ENCODE peak calls at places on chromosome 2, in eight cellular contexts. One of them, this sample, is unnamed.

GRCh38 chr2:3075316-3075715 is 302.3 kb downstream of the EIPR1 start:
- DNase-seq in right atrium auricular region: no peak
- DNase-seq in PC-3: no peak
- DNase-seq in OCI-LY7: no peak
- DNase-seq in adrenal gland: no peak
- DNase-seq in heart left ventricle: no peak
- DNase-seq in lung: no peak
- DNase-seq in thyroid gland: no peak
- DNase-seq in this sample: no peak

GRCh38 chr2:44184106-44184505 is 15.4 kb downstream of the PPM1B start:
- DNase-seq in right atrium auricular region: no peak
- DNase-seq in PC-3: no peak
- DNase-seq in OCI-LY7: no peak
- DNase-seq in adrenal gland: no peak
- DNase-seq in heart left ventricle: no peak
- DNase-seq in lung: no peak
- DNase-seq in thyroid gland: no peak
- DNase-seq in this sample: no peak

GRCh38 chr2:70931376-70932000 is 4.2 kb upstream of the ATP6V1B1 start:
- DNase-seq in right atrium auricular region: peak; percentile 42
- DNase-seq in PC-3: no peak
- DNase-seq in OCI-LY7: no peak
- DNase-seq in adrenal gland: peak; percentile 27
- DNase-seq in heart left ventricle: no peak
- DNase-seq in lung: peak; percentile 18
- DNase-seq in thyroid gland: no peak
- DNase-seq in this sample: no peak

GRCh38 chr2:38627400-38627799 is 24.7 kb upstream of the HNRNPLL start:
- DNase-seq in right atrium auricular region: no peak
- DNase-seq in PC-3: no peak
- DNase-seq in OCI-LY7: no peak
- DNase-seq in adrenal gland: no peak
- DNase-seq in heart left ventricle: no peak
- DNase-seq in lung: no peak
- DNase-seq in thyroid gland: no peak
- DNase-seq in this sample: no peak

GRCh38 chr2:84849271-84849952 is 31.5 kb downstream of the TRABD2A start:
- DNase-seq in right atrium auricular region: no peak
- DNase-seq in PC-3: peak; percentile 86
- DNase-seq in OCI-LY7: no peak
- DNase-seq in adrenal gland: peak; percentile 36
- DNase-seq in heart left ventricle: no peak
- DNase-seq in lung: no peak
- DNase-seq in thyroid gland: no peak
- DNase-seq in this sample: peak; percentile 75

GRCh38 chr2:238655131-238655860 is 192.6 kb upstream of the TWIST2 start:
- DNase-seq in right atrium auricular region: peak; percentile 28
- DNase-seq in PC-3: no peak
- DNase-seq in OCI-LY7: no peak
- DNase-seq in adrenal gland: no peak
- DNase-seq in heart left ventricle: peak; percentile 4
- DNase-seq in lung: no peak
- DNase-seq in thyroid gland: no peak
- DNase-seq in this sample: peak; percentile 55

GRCh38 chr2:64996914-64997313 is 7.7 kb downstream of the SLC1A4 start:
- DNase-seq in right atrium auricular region: no peak
- DNase-seq in PC-3: no peak
- DNase-seq in OCI-LY7: no peak
- DNase-seq in adrenal gland: no peak
- DNase-seq in heart left ventricle: no peak
- DNase-seq in lung: no peak
- DNase-seq in thyroid gland: no peak
- DNase-seq in this sample: no peak

GRCh38 chr2:61437170-61437569 is 33.7 kb downstream of the USP34 start:
- DNase-seq in right atrium auricular region: no peak
- DNase-seq in PC-3: no peak
- DNase-seq in OCI-LY7: no peak
- DNase-seq in adrenal gland: no peak
- DNase-seq in heart left ventricle: no peak
- DNase-seq in lung: no peak
- DNase-seq in thyroid gland: no peak
- DNase-seq in this sample: no peak

GRCh38 chr2:85549826-85550225 is 10.9 kb downstream of the MAT2A start:
- DNase-seq in right atrium auricular region: no peak
- DNase-seq in PC-3: peak; percentile 71
- DNase-seq in OCI-LY7: no peak
- DNase-seq in adrenal gland: no peak
- DNase-seq in heart left ventricle: no peak
- DNase-seq in lung: no peak
- DNase-seq in thyroid gland: no peak
- DNase-seq in this sample: peak; percentile 96

GRCh38 chr2:174344716-174345472 is 10.1 kb downstream of the SP9 start:
- DNase-seq in right atrium auricular region: no peak
- DNase-seq in PC-3: peak; percentile 89
- DNase-seq in OCI-LY7: peak; percentile 54
- DNase-seq in adrenal gland: no peak
- DNase-seq in heart left ventricle: no peak
- DNase-seq in lung: no peak
- DNase-seq in thyroid gland: no peak
- DNase-seq in this sample: peak; percentile 46

GRCh38 chr2:201363857-201364560 is 6.9 kb upstream of the FLACC1 start:
- DNase-seq in right atrium auricular region: no peak
- DNase-seq in PC-3: peak; percentile 84
- DNase-seq in OCI-LY7: peak; percentile 70
- DNase-seq in adrenal gland: no peak
- DNase-seq in heart left ventricle: no peak
- DNase-seq in lung: no peak
- DNase-seq in thyroid gland: no peak
- DNase-seq in this sample: peak; percentile 60

GRCh38 chr2:3472966-3473365 is 46.4 kb downstream of the ADI1 start:
- DNase-seq in right atrium auricular region: no peak
- DNase-seq in PC-3: no peak
- DNase-seq in OCI-LY7: no peak
- DNase-seq in adrenal gland: no peak
- DNase-seq in heart left ventricle: no peak
- DNase-seq in lung: no peak
- DNase-seq in thyroid gland: no peak
- DNase-seq in this sample: no peak

GRCh38 chr2:215535726-215536125 is 99.9 kb upstream of the FN1 start:
- DNase-seq in right atrium auricular region: no peak
- DNase-seq in PC-3: peak; percentile 61
- DNase-seq in OCI-LY7: no peak
- DNase-seq in adrenal gland: no peak
- DNase-seq in heart left ventricle: no peak
- DNase-seq in lung: no peak
- DNase-seq in thyroid gland: no peak
- DNase-seq in this sample: peak; percentile 66

GRCh38 chr2:169077674-169078240 is 8.4 kb downstream of the DHRS9 start:
- DNase-seq in right atrium auricular region: no peak
- DNase-seq in PC-3: no peak
- DNase-seq in OCI-LY7: no peak
- DNase-seq in adrenal gland: no peak
- DNase-seq in heart left ventricle: no peak
- DNase-seq in lung: no peak
- DNase-seq in thyroid gland: no peak
- DNase-seq in this sample: no peak

GRCh38 chr2:216474925-216475670 is 23.5 kb upstream of the RPL37A start:
- DNase-seq in right atrium auricular region: no peak
- DNase-seq in PC-3: no peak
- DNase-seq in OCI-LY7: no peak
- DNase-seq in adrenal gland: no peak
- DNase-seq in heart left ventricle: no peak
- DNase-seq in lung: no peak
- DNase-seq in thyroid gland: no peak
- DNase-seq in this sample: no peak

GRCh38 chr2:61493523-61493942 is 22.6 kb upstream of the USP34 start:
- DNase-seq in right atrium auricular region: no peak
- DNase-seq in PC-3: no peak
- DNase-seq in OCI-LY7: peak; percentile 63
- DNase-seq in adrenal gland: peak; percentile 35
- DNase-seq in heart left ventricle: no peak
- DNase-seq in lung: no peak
- DNase-seq in thyroid gland: no peak
- DNase-seq in this sample: peak; percentile 23

GRCh38 chr2:33645861-33646260 is 46.8 kb upstream of the FAM98A start:
- DNase-seq in right atrium auricular region: no peak
- DNase-seq in PC-3: peak; percentile 79
- DNase-seq in OCI-LY7: no peak
- DNase-seq in adrenal gland: no peak
- DNase-seq in heart left ventricle: no peak
- DNase-seq in lung: no peak
- DNase-seq in thyroid gland: no peak
- DNase-seq in this sample: peak; percentile 6

GRCh38 chr2:151363709-151364108 is 6.3 kb downstream of the TNFAIP6 start:
- DNase-seq in right atrium auricular region: peak; percentile 68
- DNase-seq in PC-3: no peak
- DNase-seq in OCI-LY7: no peak
- DNase-seq in adrenal gland: no peak
- DNase-seq in heart left ventricle: peak; percentile 22
- DNase-seq in lung: no peak
- DNase-seq in thyroid gland: no peak
- DNase-seq in this sample: peak; percentile 50

GRCh38 chr2:19540739-19541503 is 182.5 kb upstream of the OSR1 start:
- DNase-seq in right atrium auricular region: no peak
- DNase-seq in PC-3: peak; percentile 99
- DNase-seq in OCI-LY7: no peak
- DNase-seq in adrenal gland: no peak
- DNase-seq in heart left ventricle: no peak
- DNase-seq in lung: no peak
- DNase-seq in thyroid gland: no peak
- DNase-seq in this sample: peak; percentile 94

GRCh38 chr2:100453853-100454252 is 16.4 kb upstream of the NMS start:
- DNase-seq in right atrium auricular region: no peak
- DNase-seq in PC-3: no peak
- DNase-seq in OCI-LY7: no peak
- DNase-seq in adrenal gland: no peak
- DNase-seq in heart left ventricle: no peak
- DNase-seq in lung: no peak
- DNase-seq in thyroid gland: no peak
- DNase-seq in this sample: no peak

GRCh38 chr2:46485002-46485401 is 5.6 kb downstream of the TMEM247 start:
- DNase-seq in right atrium auricular region: no peak
- DNase-seq in PC-3: no peak
- DNase-seq in OCI-LY7: no peak
- DNase-seq in adrenal gland: no peak
- DNase-seq in heart left ventricle: no peak
- DNase-seq in lung: no peak
- DNase-seq in thyroid gland: no peak
- DNase-seq in this sample: no peak

GRCh38 chr2:74789278-74789677 is 44.6 kb upstream of the HK2 start:
- DNase-seq in right atrium auricular region: no peak
- DNase-seq in PC-3: no peak
- DNase-seq in OCI-LY7: no peak
- DNase-seq in adrenal gland: no peak
- DNase-seq in heart left ventricle: no peak
- DNase-seq in lung: no peak
- DNase-seq in thyroid gland: no peak
- DNase-seq in this sample: no peak

GRCh38 chr2:190636362-190636761 is 12.5 kb upstream of the NAB1 start:
- DNase-seq in right atrium auricular region: no peak
- DNase-seq in PC-3: peak; percentile 73
- DNase-seq in OCI-LY7: no peak
- DNase-seq in adrenal gland: no peak
- DNase-seq in heart left ventricle: no peak
- DNase-seq in lung: no peak
- DNase-seq in thyroid gland: no peak
- DNase-seq in this sample: peak; percentile 83

GRCh38 chr2:106107509-106108131 is 86.5 kb downstream of the UXS1 start:
- DNase-seq in right atrium auricular region: no peak
- DNase-seq in PC-3: peak; percentile 51
- DNase-seq in OCI-LY7: no peak
- DNase-seq in adrenal gland: peak; percentile 41
- DNase-seq in heart left ventricle: no peak
- DNase-seq in lung: no peak
- DNase-seq in thyroid gland: no peak
- DNase-seq in this sample: peak; percentile 35
- TF ChIP-seq CTCF in right atrium auricular region: no peak
- TF ChIP-seq CTCF in PC-3: no peak
- TF ChIP-seq CTCF in OCI-LY7: no peak
- TF ChIP-seq CTCF in adrenal gland: no peak
- TF ChIP-seq CTCF in heart left ventricle: no peak
- TF ChIP-seq CTCF in lung: no peak
- TF ChIP-seq CTCF in thyroid gland: no peak
- TF ChIP-seq CTCF in this sample: peak; percentile 21

GRCh38 chr2:218871345-218872302 is 9.0 kb upstream of the WNT10A start:
- DNase-seq in right atrium auricular region: no peak
- DNase-seq in PC-3: no peak
- DNase-seq in OCI-LY7: no peak
- DNase-seq in adrenal gland: no peak
- DNase-seq in heart left ventricle: no peak
- DNase-seq in lung: no peak
- DNase-seq in thyroid gland: no peak
- DNase-seq in this sample: no peak
- H3K4me3 ChIP-seq in right atrium auricular region: peak overlapping the region; percentile 20
- H3K4me3 ChIP-seq in PC-3: no peak overlapping the region
- H3K4me3 ChIP-seq in OCI-LY7: no peak overlapping the region
- H3K4me3 ChIP-seq in adrenal gland: no peak overlapping the region
- H3K4me3 ChIP-seq in heart left ventricle: peak overlapping the region; percentile 40
- H3K4me3 ChIP-seq in lung: no peak overlapping the region
- H3K4me3 ChIP-seq in thyroid gland: no peak overlapping the region
- H3K4me3 ChIP-seq in this sample: no peak overlapping the region

GRCh38 chr2:179341152-179341866 is 76.7 kb upstream of the SESTD1 start:
- DNase-seq in right atrium auricular region: no peak
- DNase-seq in PC-3: no peak
- DNase-seq in OCI-LY7: no peak
- DNase-seq in adrenal gland: no peak
- DNase-seq in heart left ventricle: no peak
- DNase-seq in lung: no peak
- DNase-seq in thyroid gland: no peak
- DNase-seq in this sample: no peak
- TF ChIP-seq CTCF in right atrium auricular region: no peak
- TF ChIP-seq CTCF in PC-3: no peak
- TF ChIP-seq CTCF in OCI-LY7: no peak
- TF ChIP-seq CTCF in adrenal gland: no peak
- TF ChIP-seq CTCF in heart left ventricle: no peak
- TF ChIP-seq CTCF in lung: no peak
- TF ChIP-seq CTCF in thyroid gland: no peak
- TF ChIP-seq CTCF in this sample: no peak

GRCh38 chr2:163884416-163884815 is 148.6 kb upstream of the FIGN start:
- DNase-seq in right atrium auricular region: no peak
- DNase-seq in PC-3: no peak
- DNase-seq in OCI-LY7: no peak
- DNase-seq in adrenal gland: no peak
- DNase-seq in heart left ventricle: no peak
- DNase-seq in lung: no peak
- DNase-seq in thyroid gland: no peak
- DNase-seq in this sample: no peak

GRCh38 chr2:163888591-163888990 is 152.8 kb upstream of the FIGN start:
- DNase-seq in right atrium auricular region: no peak
- DNase-seq in PC-3: no peak
- DNase-seq in OCI-LY7: no peak
- DNase-seq in adrenal gland: no peak
- DNase-seq in heart left ventricle: no peak
- DNase-seq in lung: no peak
- DNase-seq in thyroid gland: no peak
- DNase-seq in this sample: no peak

DNA sequence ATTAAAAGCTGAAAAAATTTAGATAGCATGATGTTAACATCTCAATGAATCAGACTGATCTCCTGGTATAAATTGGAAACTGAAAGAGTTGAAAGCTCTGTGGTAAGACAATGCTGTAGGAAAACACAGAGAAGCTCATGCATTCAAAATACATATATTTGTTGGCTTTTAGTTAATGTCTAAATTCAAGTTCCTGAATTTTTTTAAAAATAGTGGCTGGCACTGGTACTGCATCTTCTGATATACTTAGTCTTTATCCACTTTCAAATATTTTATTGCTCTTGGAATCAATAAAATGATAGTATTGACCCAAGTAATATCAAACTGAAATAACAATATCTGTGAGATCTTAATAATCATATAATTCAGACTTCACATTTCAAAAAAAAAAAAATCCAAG is 151.4 kb upstream of the FIGN start:
- DNase-seq in right atrium auricular region: no peak
- DNase-seq in PC-3: peak; percentile 10
- DNase-seq in OCI-LY7: no peak
- DNase-seq in adrenal gland: no peak
- DNase-seq in heart left ventricle: no peak
- DNase-seq in lung: no peak
- DNase-seq in thyroid gland: no peak
- DNase-seq in this sample: no peak
- H3K4me3 ChIP-seq in right atrium auricular region: no peak overlapping the region
- H3K4me3 ChIP-seq in PC-3: no peak overlapping the region
- H3K4me3 ChIP-seq in OCI-LY7: no peak overlapping the region
- H3K4me3 ChIP-seq in adrenal gland: no peak overlapping the region
- H3K4me3 ChIP-seq in heart left ventricle: no peak overlapping the region
- H3K4me3 ChIP-seq in lung: no peak overlapping the region
- H3K4me3 ChIP-seq in thyroid gland: no peak overlapping the region
- H3K4me3 ChIP-seq in this sample: no peak overlapping the region

This sample was measured in AG10803.